ENCODE peak calls at places on chromosome 5, in nine cellular contexts. One of them, this sample, is unnamed.

GRCh38 chr5:93381057-93381456 is 200.0 kb downstream of the NR2F1-AS1 start:
- DNase-seq in stimulated activated CD8-positive, alpha-beta memory T cell treated with anti-CD3 and anti-CD28 coated beads, Interleukin-15, amount 100 ng/mL, for 1 hour: no peak
- DNase-seq in activated T-cell treated with anti-CD3 and anti-CD28 coated beads, Interleukin-2, amount 50 U/mL, for 24 hours: no peak
- DNase-seq in NCI-H1417: no peak
- DNase-seq in GM03348: no peak
- DNase-seq in fibroblast of mammary gland: peak
- DNase-seq in left colon: no peak
- DNase-seq in NCI-H1092 treated with DMSO at 0.1 percent for 48 hours: no peak
- DNase-seq in effector memory CD4-positive, alpha-beta T cell: no peak
- DNase-seq in this sample: no peak

GRCh38 chr5:34687269-34688011 is 31.3 kb downstream of the RAI14 start:
- DNase-seq in NCI-H1417: no peak
- DNase-seq in left colon: no peak
- DNase-seq in fibroblast of mammary gland: peak
- DNase-seq in activated T-cell treated with anti-CD3 and anti-CD28 coated beads, Interleukin-2, amount 50 U/mL, for 24 hours: no peak
- DNase-seq in NCI-H1092 treated with DMSO at 0.1 percent for 48 hours: no peak
- DNase-seq in effector memory CD4-positive, alpha-beta T cell: no peak
- DNase-seq in GM03348: peak
- DNase-seq in stimulated activated CD8-positive, alpha-beta memory T cell treated with anti-CD3 and anti-CD28 coated beads, Interleukin-15, amount 100 ng/mL, for 1 hour: no peak
- DNase-seq in this sample: no peak

GRCh38 chr5:5492087-5492933 is 69.8 kb downstream of the ICE1 start:
- DNase-seq in effector memory CD4-positive, alpha-beta T cell: no peak
- DNase-seq in stimulated activated CD8-positive, alpha-beta memory T cell treated with anti-CD3 and anti-CD28 coated beads, Interleukin-15, amount 100 ng/mL, for 1 hour: no peak
- DNase-seq in NCI-H1417: peak
- DNase-seq in activated T-cell treated with anti-CD3 and anti-CD28 coated beads, Interleukin-2, amount 50 U/mL, for 24 hours: no peak
- DNase-seq in GM03348: peak
- DNase-seq in fibroblast of mammary gland: peak
- DNase-seq in NCI-H1092 treated with DMSO at 0.1 percent for 48 hours: peak
- DNase-seq in left colon: no peak
- DNase-seq in this sample: peak

GRCh38 chr5:102794677-102795331 is 39.7 kb downstream of the PAM start:
- DNase-seq in left colon: no peak
- DNase-seq in activated T-cell treated with anti-CD3 and anti-CD28 coated beads, Interleukin-2, amount 50 U/mL, for 24 hours: no peak
- DNase-seq in stimulated activated CD8-positive, alpha-beta memory T cell treated with anti-CD3 and anti-CD28 coated beads, Interleukin-15, amount 100 ng/mL, for 1 hour: no peak
- DNase-seq in GM03348: no peak
- DNase-seq in fibroblast of mammary gland: no peak
- DNase-seq in NCI-H1092 treated with DMSO at 0.1 percent for 48 hours: peak
- DNase-seq in effector memory CD4-positive, alpha-beta T cell: no peak
- DNase-seq in NCI-H1417: peak
- DNase-seq in this sample: no peak

GRCh38 chr5:31364881-31365636 is 166.8 kb downstream of the DROSHA start:
- DNase-seq in GM03348: peak
- DNase-seq in left colon: no peak
- DNase-seq in NCI-H1417: no peak
- DNase-seq in NCI-H1092 treated with DMSO at 0.1 percent for 48 hours: no peak
- DNase-seq in activated T-cell treated with anti-CD3 and anti-CD28 coated beads, Interleukin-2, amount 50 U/mL, for 24 hours: no peak
- DNase-seq in fibroblast of mammary gland: peak
- DNase-seq in stimulated activated CD8-positive, alpha-beta memory T cell treated with anti-CD3 and anti-CD28 coated beads, Interleukin-15, amount 100 ng/mL, for 1 hour: no peak
- DNase-seq in effector memory CD4-positive, alpha-beta T cell: no peak
- DNase-seq in this sample: peak

GRCh38 chr5:68587181-68587580 is 371.6 kb downstream of the PIK3R1 start:
- DNase-seq in activated T-cell treated with anti-CD3 and anti-CD28 coated beads, Interleukin-2, amount 50 U/mL, for 24 hours: no peak
- DNase-seq in effector memory CD4-positive, alpha-beta T cell: no peak
- DNase-seq in GM03348: peak
- DNase-seq in NCI-H1092 treated with DMSO at 0.1 percent for 48 hours: no peak
- DNase-seq in left colon: no peak
- DNase-seq in NCI-H1417: no peak
- DNase-seq in fibroblast of mammary gland: peak
- DNase-seq in stimulated activated CD8-positive, alpha-beta memory T cell treated with anti-CD3 and anti-CD28 coated beads, Interleukin-15, amount 100 ng/mL, for 1 hour: no peak
- DNase-seq in this sample: no peak

GRCh38 chr5:50744761-50745160 is 78.3 kb downstream of the PARP8 start:
- DNase-seq in stimulated activated CD8-positive, alpha-beta memory T cell treated with anti-CD3 and anti-CD28 coated beads, Interleukin-15, amount 100 ng/mL, for 1 hour: no peak
- DNase-seq in activated T-cell treated with anti-CD3 and anti-CD28 coated beads, Interleukin-2, amount 50 U/mL, for 24 hours: no peak
- DNase-seq in NCI-H1417: peak
- DNase-seq in NCI-H1092 treated with DMSO at 0.1 percent for 48 hours: no peak
- DNase-seq in GM03348: no peak
- DNase-seq in left colon: no peak
- DNase-seq in effector memory CD4-positive, alpha-beta T cell: no peak
- DNase-seq in fibroblast of mammary gland: peak
- DNase-seq in this sample: peak

GRCh38 chr5:60368100-60368499 is 331.9 kb downstream of the DEPDC1B start:
- DNase-seq in stimulated activated CD8-positive, alpha-beta memory T cell treated with anti-CD3 and anti-CD28 coated beads, Interleukin-15, amount 100 ng/mL, for 1 hour: no peak
- DNase-seq in NCI-H1092 treated with DMSO at 0.1 percent for 48 hours: no peak
- DNase-seq in fibroblast of mammary gland: no peak
- DNase-seq in left colon: no peak
- DNase-seq in effector memory CD4-positive, alpha-beta T cell: no peak
- DNase-seq in activated T-cell treated with anti-CD3 and anti-CD28 coated beads, Interleukin-2, amount 50 U/mL, for 24 hours: no peak
- DNase-seq in GM03348: no peak
- DNase-seq in NCI-H1417: no peak
- DNase-seq in this sample: no peak

GRCh38 chr5:160774006-160774405 is 78.0 kb downstream of the ATP10B start:
- DNase-seq in GM03348: no peak
- DNase-seq in NCI-H1092 treated with DMSO at 0.1 percent for 48 hours: no peak
- DNase-seq in left colon: no peak
- DNase-seq in stimulated activated CD8-positive, alpha-beta memory T cell treated with anti-CD3 and anti-CD28 coated beads, Interleukin-15, amount 100 ng/mL, for 1 hour: no peak
- DNase-seq in effector memory CD4-positive, alpha-beta T cell: no peak
- DNase-seq in fibroblast of mammary gland: no peak
- DNase-seq in activated T-cell treated with anti-CD3 and anti-CD28 coated beads, Interleukin-2, amount 50 U/mL, for 24 hours: no peak
- DNase-seq in NCI-H1417: no peak
- DNase-seq in this sample: no peak

GRCh38 chr5:67453526-67453925 is 256.9 kb upstream of the CD180 start:
- DNase-seq in stimulated activated CD8-positive, alpha-beta memory T cell treated with anti-CD3 and anti-CD28 coated beads, Interleukin-15, amount 100 ng/mL, for 1 hour: no peak
- DNase-seq in activated T-cell treated with anti-CD3 and anti-CD28 coated beads, Interleukin-2, amount 50 U/mL, for 24 hours: no peak
- DNase-seq in effector memory CD4-positive, alpha-beta T cell: no peak
- DNase-seq in GM03348: no peak
- DNase-seq in NCI-H1417: no peak
- DNase-seq in fibroblast of mammary gland: no peak
- DNase-seq in left colon: no peak
- DNase-seq in NCI-H1092 treated with DMSO at 0.1 percent for 48 hours: no peak
- DNase-seq in this sample: no peak

GRCh38 chr5:19795218-19795617 is 192.8 kb downstream of the CDH18 start:
- DNase-seq in GM03348: peak
- DNase-seq in NCI-H1417: no peak
- DNase-seq in activated T-cell treated with anti-CD3 and anti-CD28 coated beads, Interleukin-2, amount 50 U/mL, for 24 hours: no peak
- DNase-seq in NCI-H1092 treated with DMSO at 0.1 percent for 48 hours: no peak
- DNase-seq in stimulated activated CD8-positive, alpha-beta memory T cell treated with anti-CD3 and anti-CD28 coated beads, Interleukin-15, amount 100 ng/mL, for 1 hour: no peak
- DNase-seq in effector memory CD4-positive, alpha-beta T cell: no peak
- DNase-seq in left colon: no peak
- DNase-seq in fibroblast of mammary gland: peak
- DNase-seq in this sample: peak